ENCODE peak calls at places on chromosomes 4 and X, in four cellular contexts. N is A549, B is body of pancreas, D is IMR-90. F is an unnamed sample.

GRCh38 chr4:112167790-112168189 is 22.5 kb downstream of the FAM241A start:
- DNase-seq in N (no peak), B (no peak), D (peak; percentile 37), F (no peak)

GRCh38 chr4:183798921-183799307 is 106.2 kb upstream of the STOX2 start:
- DNase-seq in N (no peak), B (no peak), D (no peak), F (peak; percentile 46)

GRCh38 chr4:150986085-150986484 is 29.0 kb downstream of the LRBA start:
- DNase-seq in N (no peak), B (no peak), D (no peak), F (no peak)

GRCh38 chrX:133437356-133437755 is 22.1 kb upstream of the GPC4 start:
- DNase-seq in N (no peak), B (no peak), D (no peak), F (no peak)

GRCh38 chr4:159367421-159368105 is 264.7 kb downstream of the RAPGEF2 start:
- DNase-seq in N (no peak), B (no peak), D (no peak), F (no peak)

GRCh38 chrX:54570332-54570731 is 40.3 kb downstream of the GNL3L start:
- DNase-seq in N (no peak), B (no peak), D (no peak), F (no peak)

GRCh38 chr4:5888222-5888701 is 4.6 kb downstream of the CRMP1 start:
- DNase-seq in N (no peak), B (no peak), D (no peak), F (no peak)

GRCh38 chrX:88883205-88883604 is 136.2 kb downstream of the CPXCR1 start:
- DNase-seq in N (peak; percentile 48), B (no peak), D (no peak), F (no peak)

GRCh38 chr4:150600821-150601445 is 19.0 kb downstream of the MAB21L2 start:
- DNase-seq in N (no peak), B (no peak), D (no peak), F (no peak)

GRCh38 chrX:114344756-114345155 is 239.1 kb upstream of the HTR2C start:
- DNase-seq in N (peak; percentile 25), B (no peak), D (peak; percentile 22), F (no peak)

GRCh38 chr4:54683616-54684346 is 26.0 kb downstream of the KIT start:
- DNase-seq in N (peak; percentile 20), B (peak; percentile 27), D (no peak), F (no peak)

GRCh38 chr4:140256335-140256734 is 102.4 kb upstream of the MAML3 start:
- DNase-seq in N (peak; percentile 65), B (no peak), D (peak; percentile 77), F (no peak)

GRCh38 chr4:108635070-108635655 is 14.8 kb downstream of the RPL34 start:
- DNase-seq in N (no peak), B (no peak), D (no peak), F (no peak)

GRCh38 chrX:134502686-134503085 is 42.7 kb downstream of the HPRT1 start:
- DNase-seq in N (no peak), B (no peak), D (peak; percentile 69), F (no peak)

GRCh38 chrX:118536204-118536603 is 40.6 kb downstream of the DOCK11 start:
- DNase-seq in N (no peak), B (no peak), D (no peak), F (no peak)

GRCh38 chrX:84187501-84188319 is at the start of gene RPS6KA6:
- DNase-seq in N (peak; percentile 40), B (peak; percentile 3), D (peak; percentile 22), F (peak; percentile 22)

GRCh38 chr4:80219301-80220025 is 22.2 kb downstream of the PRDM8 start:
- DNase-seq in N (no peak), B (no peak), D (peak; percentile 60), F (no peak)

GRCh38 chr4:148515248-148515647 is 73.0 kb upstream of the NR3C2 start:
- DNase-seq in N (no peak), B (no peak), D (peak; percentile 57), F (no peak)

GRCh38 chr4:57342406-57342805 is 232.2 kb upstream of the IGFBP7 start:
- DNase-seq in N (no peak), B (no peak), D (peak; percentile 2), F (no peak)

GRCh38 chr4:74933562-74934015 is 673 bp downstream of the PARM1 start:
- DNase-seq in N (no peak), B (peak; percentile 51), D (no peak), F (peak; percentile 26)

GRCh38 chr4:1178300-1179088 is 6.1 kb upstream of the SPON2 start:
- DNase-seq in N (no peak), B (no peak), D (peak; percentile 38), F (no peak)

GRCh38 chr4:110073045-110073845 is 125.2 kb downstream of the ELOVL6 start:
- DNase-seq in N (no peak), B (peak; percentile 16), D (peak; percentile 11), F (no peak)

GRCh38 chrX:45381841-45382240 is 181.2 kb upstream of the DIPK2B start:
- DNase-seq in N (no peak), B (no peak), D (no peak), F (no peak)

GRCh38 chrX:49878128-49878833 is 1.0 kb upstream of the USP27X start:
- DNase-seq in N (no peak), B (no peak), D (no peak), F (no peak)

GRCh38 chrX:135688137-135688536 is 25.3 kb upstream of the CT45A1 start:
- DNase-seq in N (peak; percentile 21), B (no peak), D (no peak), F (no peak)

GRCh38 chrX:130165703-130166502 is at the start of gene AIFM1:
- DNase-seq in N (peak; percentile 98), B (peak; percentile 95), D (peak; percentile 94), F (peak; percentile 75)
- TF ChIP-seq POLR2A in N (peak; percentile 89), B (peak; percentile 58), D (no peak), F (peak; percentile 59)

GRCh38 chrX:103608305-103608963 is 671 bp downstream of the TCEAL3 start:
- DNase-seq in N (no peak), B (peak; percentile 20), D (no peak), F (peak; percentile 18)
- H3K27ac ChIP-seq in N (peak overlapping the region; percentile 80), B (peak overlapping the region; percentile 85), D (peak overlapping the region; percentile 74), F (peak overlapping the region; percentile 94)

GRCh38 chr4:102826890-102827673 is at the start of gene UBE2D3:
- DNase-seq in N (peak; percentile 97), B (peak; percentile 94), D (peak; percentile 97), F (peak; percentile 87)
- TF ChIP-seq POLR2A in N (peak; percentile 74), B (peak; percentile 96), D (peak; percentile 89), F (peak; percentile 46)

GRCh38 chrX:9341305-9342201 is 123.3 kb upstream of the TBL1X start:
- DNase-seq in N (peak; percentile 69), B (peak; percentile 63), D (peak; percentile 69), F (no peak)
- H3K27ac ChIP-seq in N (peak overlapping the region; percentile 80), B (peak overlapping the region; percentile 59), D (peak overlapping the region; percentile 97), F (peak overlapping the region; percentile 58)

DNA sequence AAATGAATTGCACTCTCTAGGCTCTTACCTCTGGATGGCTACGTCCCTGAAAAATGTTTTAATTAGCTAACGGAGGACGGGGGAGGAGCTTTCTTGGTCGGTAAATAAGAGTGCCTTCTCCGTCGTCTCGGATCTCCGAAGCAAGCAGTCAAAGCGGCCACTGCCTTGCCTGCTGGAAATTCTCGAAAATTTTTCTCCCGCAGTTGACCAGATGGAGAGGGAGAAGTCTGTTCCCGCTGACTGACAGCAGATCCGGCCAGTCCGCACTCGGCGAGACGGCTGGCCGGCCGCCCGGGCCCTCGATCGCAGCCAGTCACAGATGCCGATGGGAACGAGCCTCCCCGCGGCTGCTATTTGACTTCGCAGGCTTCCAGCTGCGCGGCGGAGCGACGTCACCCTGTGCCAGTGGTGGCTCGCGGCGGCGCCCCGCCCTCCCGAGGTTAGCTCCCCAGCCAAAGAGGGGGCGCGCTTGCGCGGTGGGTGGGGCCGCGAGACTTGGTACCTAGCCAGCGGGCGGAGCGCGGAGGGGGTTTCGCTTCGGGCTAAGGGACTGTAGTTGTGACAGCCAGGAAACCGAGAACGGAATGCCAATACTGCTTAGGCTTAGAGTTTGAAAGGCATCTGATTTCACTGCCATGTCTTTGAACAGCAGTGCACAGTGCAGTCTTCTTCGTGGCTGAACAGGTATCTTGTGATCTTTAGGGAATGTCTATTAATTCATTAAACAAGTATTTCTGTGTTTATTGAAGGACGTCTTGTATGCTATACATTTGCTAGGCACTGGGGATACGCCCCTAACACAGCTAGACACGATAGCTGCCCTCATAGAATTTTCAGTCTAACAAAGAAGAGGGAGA is at the start of gene PPM1K:
- DNase-seq in N (peak; percentile 95), B (peak; percentile 100), D (peak; percentile 98), F (peak; percentile 100)
- TF ChIP-seq POLR2A in N (peak; percentile 26), B (peak; percentile 87), D (peak; percentile 54), F (peak; percentile 85)

GRCh38 chr4:174420317-174420716 is 102.0 kb downstream of the HPGD start:
- DNase-seq in N (no peak), B (no peak), D (no peak), F (no peak)
- H3K27ac ChIP-seq in N (no peak overlapping the region), B (no peak overlapping the region), D (no peak overlapping the region), F (no peak overlapping the region)

GRCh38 chr4:152676052-152676854 is 3.5 kb downstream of the TMEM154 start:
- DNase-seq in N (no peak), B (no peak), D (no peak), F (no peak)

GRCh38 chr4:152678841-152679240 is 956 bp downstream of the TMEM154 start:
- DNase-seq in N (no peak), B (no peak), D (no peak), F (no peak)

GRCh38 chr4:152680988-152681731 is 1.4 kb upstream of the TMEM154 start:
- DNase-seq in N (peak; percentile 38), B (no peak), D (peak; percentile 59), F (no peak)

GRCh38 chr4:152682143-152682542 is 2.3 kb upstream of the TMEM154 start:
- DNase-seq in N (no peak), B (no peak), D (no peak), F (no peak)

GRCh38 chr4:152679414-152680281 is at the start of gene TMEM154:
- DNase-seq in N (peak; percentile 1), B (peak; percentile 45), D (peak; percentile 53), F (peak; percentile 59)
- TF ChIP-seq POLR2A in N (no peak), B (no peak), D (no peak), F (peak; percentile 67)

DNA sequence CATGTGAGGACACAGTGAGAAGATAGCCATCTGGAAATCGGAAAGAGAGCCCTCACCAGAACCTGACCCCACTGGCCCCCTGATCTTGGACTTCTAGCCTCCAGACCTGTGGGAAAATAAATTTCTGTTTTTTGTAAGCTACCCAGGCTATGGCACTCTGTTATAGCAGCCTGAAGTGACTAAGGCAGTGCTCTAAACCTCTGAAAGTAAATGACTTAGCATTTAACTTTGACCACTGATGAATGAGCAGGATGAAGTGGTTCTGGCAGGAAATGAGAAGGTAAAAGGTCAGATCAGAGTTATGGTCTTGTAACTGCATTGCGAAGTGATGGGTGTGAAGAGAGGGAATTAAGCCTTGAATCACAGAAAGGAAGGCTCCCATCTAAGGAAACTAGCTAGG is 17.0 kb downstream of the GPAT3 start:
- DNase-seq in N (peak; percentile 52), B (no peak), D (peak; percentile 67), F (no peak)
- H3K27ac ChIP-seq in N (peak overlapping the region; percentile 98), B (no peak overlapping the region), D (no peak overlapping the region), F (no peak overlapping the region)

GRCh38 chrX:85244411-85245210 is 820 bp downstream of the ZNF711 start:
- DNase-seq in N (peak; percentile 18), B (peak; percentile 2), D (peak; percentile 7), F (peak; percentile 3)
- TF ChIP-seq POLR2A in N (no peak), B (no peak), D (no peak), F (no peak)

F was measured in prostate gland.